ENCODE peak calls at places on chromosomes 3 and 15, in seven cellular contexts. X, L, A, K, Q, S and R are unnamed samples.

GRCh38 chr3:17217588-17217987 is 332.8 kb downstream of the PLCL2 start:
- DNase-seq in X (no peak), L (no peak), A (no peak), K (no peak), Q (no peak), S (no peak), R (no peak)

GRCh38 chr3:78204977-78205376 is 1165.1 kb downstream of the ROBO2 start:
- DNase-seq in X (no peak), L (no peak), A (peak; percentile 57), K (no peak), Q (peak; percentile 45), S (peak; percentile 52), R (no peak)

GRCh38 chr3:195803309-195803908 is 8.3 kb downstream of the MUC4 start:
- DNase-seq in X (no peak), L (no peak), A (no peak), K (no peak), Q (no peak), S (peak; percentile 9), R (no peak)

GRCh38 chr15:94968133-94968532 is 736.8 kb downstream of the MCTP2 start:
- DNase-seq in X (no peak), L (no peak), A (no peak), K (no peak), Q (no peak), S (no peak), R (no peak)

GRCh38 chr3:129664040-129664646 is 57.7 kb upstream of the PLXND1 start:
- DNase-seq in X (no peak), L (no peak), A (no peak), K (no peak), Q (no peak), S (peak; percentile 80), R (peak; percentile 36)

GRCh38 chr15:33016405-33017024 is 178.0 kb downstream of the FMN1 start:
- DNase-seq in X (no peak), L (no peak), A (no peak), K (no peak), Q (no peak), S (no peak), R (no peak)

GRCh38 chr3:48851407-48851806 is 3.7 kb upstream of the PRKAR2A start:
- DNase-seq in X (no peak), L (no peak), A (peak; percentile 28), K (no peak), Q (peak; percentile 82), S (peak; percentile 23), R (no peak)

GRCh38 chr3:128489860-128490649 is 2.9 kb downstream of the GATA2 start:
- DNase-seq in X (no peak), L (no peak), A (peak; percentile 79), K (no peak), Q (no peak), S (peak; percentile 73), R (no peak)

GRCh38 chr3:157045238-157045860 is 114.6 kb downstream of the CCNL1 start:
- DNase-seq in X (no peak), L (no peak), A (peak; percentile 62), K (no peak), Q (no peak), S (no peak), R (no peak)

GRCh38 chr15:88476635-88477038 is 9.1 kb downstream of the MRPS11 start:
- DNase-seq in X (peak; percentile 79), L (no peak), A (peak; percentile 63), K (peak; percentile 45), Q (peak; percentile 66), S (peak; percentile 65), R (no peak)

GRCh38 chr15:96789999-96790398 is 459.5 kb downstream of the NR2F2 start:
- DNase-seq in X (no peak), L (no peak), A (no peak), K (no peak), Q (no peak), S (no peak), R (no peak)

GRCh38 chr3:183400352-183400751 is 28.1 kb downstream of the MCF2L2 start:
- DNase-seq in X (no peak), L (no peak), A (peak; percentile 26), K (no peak), Q (no peak), S (no peak), R (no peak)

GRCh38 chr3:123412811-123413588 is 35.9 kb downstream of the ADCY5 start:
- DNase-seq in X (no peak), L (no peak), A (no peak), K (no peak), Q (no peak), S (peak; percentile 15), R (no peak)

GRCh38 chr3:127770671-127771370 is 51.5 kb downstream of the MGLL start:
- DNase-seq in X (no peak), L (peak; percentile 10), A (no peak), K (no peak), Q (peak; percentile 81), S (peak; percentile 28), R (no peak)

GRCh38 chr3:100518983-100519382 is 26.6 kb downstream of the TMEM45A start:
- DNase-seq in X (no peak), L (no peak), A (no peak), K (no peak), Q (no peak), S (peak; percentile 82), R (no peak)

GRCh38 chr3:54056521-54056920 is 65.8 kb upstream of the CACNA2D3 start:
- DNase-seq in X (no peak), L (no peak), A (no peak), K (no peak), Q (no peak), S (peak; percentile 4), R (peak; percentile 49)

GRCh38 chr3:98772022-98772421 is 8.9 kb downstream of the ST3GAL6 start:
- DNase-seq in X (peak; percentile 16), L (no peak), A (no peak), K (no peak), Q (no peak), S (no peak), R (no peak)
- H3K4me1 ChIP-seq in X (no peaks in the 10 kb centered on the region), L (peaks cover 38% of the 10 kb centered on the region), A (peaks cover 48% of the 10 kb centered on the region), K (peaks cover 8% of the 10 kb centered on the region), Q (no peaks in the 10 kb centered on the region), S (no peaks in the 10 kb centered on the region), R (no peaks in the 10 kb centered on the region)

DNA sequence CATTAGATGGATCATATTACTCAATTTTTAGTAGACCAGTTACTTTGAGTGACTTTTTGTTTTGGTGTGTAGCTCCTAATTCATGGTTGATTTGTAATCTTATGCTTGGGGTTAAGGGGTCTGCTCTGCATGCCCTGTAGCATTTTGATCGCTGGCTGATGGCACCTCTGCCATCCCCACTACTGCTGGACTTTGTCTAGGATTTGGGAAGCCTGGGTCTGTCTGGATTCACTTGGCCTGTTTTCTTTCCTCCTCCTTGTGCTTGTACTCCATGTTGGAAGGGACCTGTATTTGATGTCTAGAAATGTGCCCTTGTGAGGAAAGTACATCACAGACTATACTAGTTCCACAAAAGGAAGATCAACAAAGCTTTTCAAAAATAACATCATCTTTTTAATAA is 154.1 kb downstream of the FNDC3B start:
- DNase-seq in X (no peak), L (no peak), A (no peak), K (no peak), Q (no peak), S (no peak), R (no peak)
- H3K27ac ChIP-seq in X (no peak overlapping the region), L (no peak overlapping the region), A (no peak overlapping the region), K (no peak overlapping the region), Q (no peak overlapping the region), S (no peak overlapping the region), R (no peak overlapping the region)

GRCh38 chr3:4472312-4472711 is 5.2 kb upstream of the SUMF1 start:
- DNase-seq in X (no peak), L (no peak), A (no peak), K (no peak), Q (no peak), S (no peak), R (no peak)

GRCh38 chr3:4476507-4476906 is 9.4 kb upstream of the SUMF1 start:
- DNase-seq in X (no peak), L (no peak), A (no peak), K (no peak), Q (no peak), S (no peak), R (no peak)

GRCh38 chr3:4471907-4472306 is 4.8 kb upstream of the SUMF1 start:
- DNase-seq in X (no peak), L (no peak), A (no peak), K (no peak), Q (no peak), S (no peak), R (no peak)

GRCh38 chr3:4472766-4473165 is 5.7 kb upstream of the SUMF1 start:
- DNase-seq in X (no peak), L (no peak), A (no peak), K (no peak), Q (no peak), S (no peak), R (no peak)

DNA sequence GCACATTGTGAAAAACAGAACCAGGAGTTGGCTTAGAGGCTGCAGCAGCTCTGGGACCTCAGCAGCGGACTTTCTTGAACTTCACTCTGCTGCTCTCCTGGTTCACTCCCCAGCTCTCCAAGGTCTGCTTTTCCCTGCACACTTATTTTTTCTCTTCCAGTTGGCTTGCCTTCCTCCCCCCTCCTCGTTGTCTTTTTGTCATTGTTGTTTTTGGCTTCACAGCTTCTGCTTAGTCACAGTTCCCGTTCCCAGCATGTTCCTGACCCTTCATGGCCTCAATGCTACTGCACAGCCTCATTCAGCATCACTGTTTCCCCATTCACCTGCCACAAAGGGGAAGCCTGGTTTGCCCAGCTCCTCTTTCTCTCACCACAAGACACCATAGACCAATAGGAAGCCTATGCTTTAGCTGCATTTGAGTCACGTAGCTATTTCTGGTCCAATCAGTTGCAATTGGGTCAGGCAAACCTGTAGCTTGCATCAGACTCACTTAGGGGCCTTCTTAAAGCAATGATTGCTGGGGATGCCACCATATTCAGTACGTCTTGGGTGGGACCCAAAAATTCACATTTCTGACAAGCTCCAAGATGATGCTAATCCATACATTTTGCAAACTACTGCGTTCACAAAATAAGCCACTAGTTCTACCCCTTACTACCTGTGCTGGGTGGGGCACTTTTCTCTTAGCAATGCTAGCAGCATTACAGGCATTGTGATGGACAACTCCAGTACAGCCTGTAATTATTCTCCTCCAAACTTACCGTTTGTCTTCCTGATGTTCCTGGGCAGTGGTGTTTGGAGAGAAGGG is 7.8 kb upstream of the SUMF1 start:
- DNase-seq in X (peak; percentile 47), L (no peak), A (no peak), K (no peak), Q (no peak), S (peak; percentile 65), R (no peak)
- H3K4me1 ChIP-seq in X (peaks cover 6% of the 10 kb centered on the region), L (no peaks in the 10 kb centered on the region), A (no peaks in the 10 kb centered on the region), K (no peaks in the 10 kb centered on the region), Q (no peaks in the 10 kb centered on the region), S (peaks cover 7% of the 10 kb centered on the region), R (no peaks in the 10 kb centered on the region)

DNA sequence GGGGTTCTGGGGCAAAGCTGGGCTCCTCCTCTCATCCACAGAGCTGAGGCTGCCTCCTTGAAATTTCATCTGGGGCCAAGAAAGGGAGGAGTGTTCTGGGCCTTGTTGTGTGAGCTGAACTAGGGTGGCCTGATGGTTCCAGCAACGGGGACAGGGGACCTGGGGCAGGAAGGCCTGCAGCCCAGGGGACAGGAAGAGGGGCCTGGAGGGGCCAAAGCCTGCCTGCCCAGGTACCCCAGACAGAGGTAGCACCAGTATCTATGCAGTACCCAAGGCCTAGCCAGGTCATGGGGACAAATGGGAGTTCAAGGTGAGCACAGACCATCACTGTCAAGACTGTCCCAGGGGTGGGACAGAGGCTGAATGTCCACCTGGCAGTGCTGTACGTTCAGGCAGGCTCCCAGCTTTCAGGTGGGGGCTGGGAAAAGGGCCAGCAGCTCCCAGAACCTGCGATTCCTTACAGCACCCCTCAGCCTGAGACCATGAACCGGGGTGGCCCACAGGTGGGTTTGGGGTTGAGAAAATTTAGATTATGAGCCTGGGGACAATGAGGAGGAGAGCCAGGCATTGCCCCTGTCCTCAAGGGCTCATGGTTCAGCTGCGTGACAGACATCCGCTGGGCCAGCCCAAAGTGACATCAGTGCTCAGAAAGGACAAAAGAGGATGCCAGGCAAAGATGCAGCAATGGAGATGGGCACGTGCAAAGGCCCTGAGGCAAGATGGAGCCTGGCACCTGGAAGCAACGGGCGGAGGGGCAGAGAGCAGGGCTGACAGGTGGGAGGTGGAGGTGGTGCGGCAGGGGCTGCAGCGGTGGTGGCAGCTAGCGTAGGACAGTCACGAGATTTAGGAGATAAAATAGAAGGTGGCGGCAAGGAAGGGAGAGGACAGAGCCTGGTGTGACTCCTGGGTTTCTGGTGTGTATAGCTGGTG is 28.0 kb downstream of the PSTPIP1 start:
- DNase-seq in X (no peak), L (no peak), A (no peak), K (no peak), Q (no peak), S (no peak), R (no peak)
- H3K27ac ChIP-seq in X (peak overlapping the region; percentile 17), L (no peak overlapping the region), A (no peak overlapping the region), K (peak overlapping the region; percentile 46), Q (peak overlapping the region; percentile 36), S (peak overlapping the region; percentile 49), R (no peak overlapping the region)